ENCODE peak calls at places on chromosomes 13 and 19, in four cellular contexts. One of them, this sample, is unnamed.

GRCh38 chr19:35117791-35118190 is 2.2 kb downstream of the FXYD3 start:
- DNase-seq in GM12891: no peak
- DNase-seq in iPS DF 6.9: no peak
- DNase-seq in lower leg skin: no peak
- DNase-seq in this sample: no peak

GRCh38 chr13:113448545-113448884 is 4.8 kb downstream of the ADPRHL1 start:
- DNase-seq in lower leg skin: no peak
- DNase-seq in iPS DF 6.9: no peak
- DNase-seq in GM12891: no peak
- DNase-seq in this sample: no peak

GRCh38 chr13:33379597-33379996 is 94.0 kb upstream of the STARD13 start:
- DNase-seq in GM12891: no peak
- DNase-seq in iPS DF 6.9: peak
- DNase-seq in lower leg skin: no peak
- DNase-seq in this sample: no peak

GRCh38 chr19:19062454-19063182 is 1.2 kb upstream of the SLC25A42 start:
- DNase-seq in iPS DF 6.9: no peak
- DNase-seq in lower leg skin: no peak
- DNase-seq in GM12891: no peak
- DNase-seq in this sample: no peak

GRCh38 chr19:2015611-2015950 is at the start of gene BTBD2:
- DNase-seq in iPS DF 6.9: no peak
- DNase-seq in GM12891: no peak
- DNase-seq in lower leg skin: no peak
- DNase-seq in this sample: no peak

GRCh38 chr13:91017031-91017668 is 330.3 kb upstream of the MIR17HG start:
- DNase-seq in lower leg skin: no peak
- DNase-seq in iPS DF 6.9: peak
- DNase-seq in GM12891: peak
- DNase-seq in this sample: peak

GRCh38 chr13:21074601-21075302 is 13.4 kb upstream of the LATS2 start:
- DNase-seq in lower leg skin: no peak
- DNase-seq in GM12891: peak
- DNase-seq in iPS DF 6.9: no peak
- DNase-seq in this sample: no peak

GRCh38 chr13:97125810-97126738 is 96.1 kb upstream of the MBNL2 start:
- DNase-seq in lower leg skin: peak
- DNase-seq in GM12891: no peak
- DNase-seq in iPS DF 6.9: no peak
- DNase-seq in this sample: no peak

GRCh38 chr19:6868341-6868740 is 19.0 kb upstream of the ADGRE1 start:
- DNase-seq in iPS DF 6.9: no peak
- DNase-seq in lower leg skin: peak
- DNase-seq in GM12891: no peak
- DNase-seq in this sample: no peak

GRCh38 chr13:79482271-79482970 is 1.5 kb downstream of the NDFIP2 start:
- DNase-seq in lower leg skin: no peak
- DNase-seq in iPS DF 6.9: no peak
- DNase-seq in GM12891: no peak
- DNase-seq in this sample: no peak

GRCh38 chr13:22161871-22162270 is 491.0 kb downstream of the FGF9 start:
- DNase-seq in GM12891: no peak
- DNase-seq in lower leg skin: no peak
- DNase-seq in iPS DF 6.9: no peak
- DNase-seq in this sample: no peak

GRCh38 chr13:52345048-52345447 is 60.9 kb downstream of the THSD1 start:
- DNase-seq in iPS DF 6.9: no peak
- DNase-seq in lower leg skin: no peak
- DNase-seq in GM12891: no peak
- DNase-seq in this sample: no peak